ENCODE peak calls at places on chromosome 20, in eight cellular contexts. M, D, R, V, Y, X, A and N are unnamed samples.

GRCh38 chr20:3068986-3069900 is 2.2 kb upstream of the OXT start:
- DNase-seq in M (no peak), D (peak), R (no peak), V (no peak), Y (no peak), X (no peak), A (no peak), N (peak)

GRCh38 chr20:48601798-48602197 is 226.0 kb downstream of the PREX1 start:
- DNase-seq in M (peak), D (no peak), R (no peak), V (peak), Y (no peak), X (no peak), A (peak), N (no peak)

GRCh38 chr20:25563362-25563761 is 22.0 kb downstream of the NINL start:
- DNase-seq in M (no peak), D (no peak), R (no peak), V (no peak), Y (no peak), X (no peak), A (no peak), N (no peak)

GRCh38 chr20:34222208-34222607 is 19.0 kb upstream of the ASIP start:
- DNase-seq in M (no peak), D (no peak), R (no peak), V (no peak), Y (peak), X (no peak), A (no peak), N (no peak)

GRCh38 chr20:39876974-39877615 is 811.9 kb downstream of the MAFB start:
- DNase-seq in M (no peak), D (no peak), R (no peak), V (no peak), Y (no peak), X (no peak), A (no peak), N (no peak)

GRCh38 chr20:36720510-36720909 is 25.4 kb downstream of the NDRG3 start:
- DNase-seq in M (no peak), D (no peak), R (no peak), V (no peak), Y (no peak), X (no peak), A (no peak), N (no peak)

GRCh38 chr20:5844063-5844681 is 94.0 kb downstream of the SHLD1 start:
- DNase-seq in M (no peak), D (no peak), R (no peak), V (no peak), Y (no peak), X (no peak), A (no peak), N (no peak)

GRCh38 chr20:10667077-10667401 is 6.8 kb downstream of the JAG1 start:
- DNase-seq in M (peak), D (no peak), R (no peak), V (peak), Y (no peak), X (no peak), A (peak), N (no peak)

GRCh38 chr20:48770700-48771099 is 57.1 kb downstream of the PREX1 start:
- DNase-seq in M (no peak), D (no peak), R (no peak), V (no peak), Y (no peak), X (no peak), A (no peak), N (no peak)

GRCh38 chr20:38604873-38605303 is 3.3 kb downstream of the ARHGAP40 start:
- DNase-seq in M (no peak), D (peak), R (no peak), V (no peak), Y (no peak), X (no peak), A (no peak), N (no peak)

GRCh38 chr20:16145919-16146318 is 427.3 kb downstream of the KIF16B start:
- DNase-seq in M (no peak), D (no peak), R (no peak), V (no peak), Y (no peak), X (no peak), A (no peak), N (no peak)

GRCh38 chr20:63536241-63536977 is 767 bp downstream of the PTK6 start:
- DNase-seq in M (peak), D (peak), R (no peak), V (no peak), Y (peak), X (no peak), A (no peak), N (no peak)

DNA sequence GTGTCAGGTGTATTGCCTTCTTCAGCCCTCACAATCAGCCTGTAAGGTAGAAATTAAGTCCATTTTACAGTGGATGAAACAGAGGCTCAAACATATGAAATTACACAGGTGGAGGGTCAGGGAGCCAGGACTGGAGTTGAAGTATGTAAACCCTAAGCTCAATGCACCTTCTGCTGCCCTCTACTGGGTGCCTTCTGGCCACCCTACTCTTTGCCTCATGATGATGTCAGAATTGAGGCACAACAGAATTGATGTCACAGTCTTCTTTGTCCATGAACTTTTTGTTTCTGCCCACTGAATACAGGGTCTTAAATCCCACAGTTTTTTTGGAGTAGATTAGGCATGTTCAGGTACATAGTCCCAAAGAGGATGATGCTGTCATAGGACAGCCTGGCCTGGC is 400.8 kb upstream of the CHD6 start:
- DNase-seq in M (no peak), D (peak), R (no peak), V (no peak), Y (no peak), X (no peak), A (no peak), N (no peak)
- TF ChIP-seq CTCF in M (no peak), D (no peak), R (peak), V (no peak), Y (no peak), X (no peak), A (no peak), N (no peak)

DNA sequence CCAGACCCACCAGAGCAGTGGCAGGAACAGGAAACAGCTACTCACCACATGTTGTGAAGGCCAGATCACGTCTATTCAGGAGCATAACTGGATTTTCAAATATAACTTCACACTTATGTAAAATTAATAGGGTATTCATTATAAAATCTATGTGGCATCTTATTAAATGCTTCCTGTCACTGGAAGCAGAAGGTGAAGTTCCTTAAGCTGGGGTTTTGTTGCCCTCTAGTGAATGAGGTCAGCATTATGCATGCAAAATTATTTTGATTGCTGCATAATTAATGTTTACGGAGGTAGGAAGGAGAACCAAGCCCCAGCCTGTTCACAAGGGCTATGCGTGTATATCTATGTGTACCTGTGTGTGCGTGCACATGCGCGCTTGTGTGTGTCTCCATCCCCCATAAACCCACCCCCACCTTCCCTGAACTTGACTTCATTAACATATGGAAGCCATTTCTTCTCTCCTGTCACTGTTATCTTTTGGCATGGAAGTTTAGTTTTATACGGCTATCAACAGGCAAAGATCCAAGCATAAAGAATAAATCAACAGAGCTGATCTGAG is 90.3 kb upstream of the CDH4 start:
- DNase-seq in M (no peak), D (no peak), R (no peak), V (no peak), Y (no peak), X (no peak), A (peak), N (no peak)
- TF ChIP-seq CTCF in M (no peak), D (no peak), R (no peak), V (no peak), Y (no peak), X (no peak), A (no peak), N (peak)

DNA sequence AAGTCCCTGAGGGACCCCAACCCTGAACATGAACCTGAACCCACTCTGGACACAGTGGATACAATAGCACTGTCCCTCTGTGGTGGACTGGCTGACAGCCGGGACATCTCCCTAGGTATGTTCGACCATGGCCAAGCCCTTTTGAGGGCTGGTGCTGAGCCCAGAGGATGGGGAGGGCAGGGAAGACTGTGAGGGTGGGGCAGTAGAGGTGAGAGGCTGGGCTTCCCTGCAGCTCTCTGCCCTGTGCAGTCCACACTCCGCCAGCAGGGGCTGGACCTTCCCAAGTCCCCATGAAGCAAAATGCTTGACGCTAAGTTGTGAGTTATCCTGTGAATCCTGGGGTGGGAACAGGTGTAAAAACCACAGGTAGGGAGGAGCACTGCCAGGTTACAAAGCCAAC is 11.5 kb downstream of the LPIN3 start:
- DNase-seq in M (no peak), D (no peak), R (no peak), V (no peak), Y (no peak), X (no peak), A (no peak), N (no peak)
- TF ChIP-seq CTCF in M (no peak), D (no peak), R (peak), V (no peak), Y (no peak), X (no peak), A (no peak), N (peak)

GRCh38 chr20:12354725-12355124 is 437.0 kb downstream of the BTBD3 start:
- DNase-seq in M (no peak), D (no peak), R (no peak), V (no peak), Y (no peak), X (no peak), A (no peak), N (no peak)

GRCh38 chr20:12358655-12359009 is 440.9 kb downstream of the BTBD3 start:
- DNase-seq in M (no peak), D (no peak), R (no peak), V (no peak), Y (no peak), X (no peak), A (no peak), N (no peak)

GRCh38 chr20:12355185-12355584 is 437.5 kb downstream of the BTBD3 start:
- DNase-seq in M (no peak), D (no peak), R (no peak), V (no peak), Y (no peak), X (no peak), A (no peak), N (no peak)

GRCh38 chr20:12358006-12358654 is 440.4 kb downstream of the BTBD3 start:
- DNase-seq in M (no peak), D (no peak), R (no peak), V (no peak), Y (no peak), X (no peak), A (no peak), N (no peak)
- TF ChIP-seq CTCF in M (no peak), D (no peak), R (peak), V (no peak), Y (peak), X (no peak), A (no peak), N (peak)

DNA sequence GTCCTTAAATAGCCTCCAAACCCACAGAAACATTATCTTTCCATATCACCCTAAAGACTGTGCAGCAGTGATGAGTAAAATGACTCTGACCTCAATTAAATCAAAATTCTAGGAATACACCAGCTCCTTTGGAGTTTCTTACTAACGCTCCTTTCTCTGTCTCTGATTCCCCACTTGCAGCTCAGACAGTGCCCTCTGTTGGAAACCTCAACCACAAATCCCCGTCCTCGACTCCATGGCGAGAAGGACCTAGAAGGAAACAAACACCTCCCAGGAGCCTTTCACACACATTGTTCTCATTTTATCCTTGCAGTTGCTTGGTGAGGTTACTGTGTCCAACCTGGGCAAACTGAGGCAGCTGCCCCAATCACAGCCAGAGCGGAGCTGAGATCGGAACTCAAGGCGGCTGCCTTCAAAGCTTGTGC is 17.7 kb upstream of the PARD6B start:
- DNase-seq in M (no peak), D (peak), R (no peak), V (no peak), Y (no peak), X (no peak), A (peak), N (no peak)
- TF ChIP-seq CTCF in M (no peak), D (peak), R (peak), V (peak), Y (peak), X (no peak), A (no peak), N (peak)

GRCh38 chr20:11869641-11870040 is 48.1 kb upstream of the BTBD3 start:
- DNase-seq in M (no peak), D (no peak), R (no peak), V (no peak), Y (no peak), X (no peak), A (no peak), N (no peak)
- TF ChIP-seq CTCF in M (no peak), D (no peak), R (no peak), V (no peak), Y (no peak), X (no peak), A (no peak), N (no peak)

DNA sequence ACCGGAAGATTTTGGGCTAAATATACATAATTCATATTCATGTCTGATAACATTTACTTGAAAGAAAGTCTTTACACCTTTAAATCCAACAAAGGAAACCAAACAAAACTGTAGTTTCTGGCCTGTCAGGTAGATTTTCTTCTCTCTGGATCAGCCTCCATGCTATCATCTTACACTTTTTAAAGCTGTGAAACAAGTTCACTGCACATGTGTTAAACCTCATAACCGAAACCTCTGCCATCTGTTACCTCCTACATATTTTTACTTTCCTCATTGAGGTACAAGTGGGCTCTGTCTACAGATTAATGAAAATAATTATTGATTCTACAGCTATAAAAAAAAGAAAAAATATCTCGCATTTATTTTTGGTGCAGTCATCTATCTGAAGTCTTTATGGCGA is 149.9 kb downstream of the RALGAPA2 start:
- DNase-seq in M (no peak), D (no peak), R (no peak), V (no peak), Y (no peak), X (no peak), A (no peak), N (no peak)
- TF ChIP-seq CTCF in M (no peak), D (no peak), R (no peak), V (no peak), Y (no peak), X (no peak), A (no peak), N (no peak)

GRCh38 chr20:32859961-32860360 is 1.2 kb downstream of the EFCAB8 start:
- DNase-seq in M (no peak), D (no peak), R (no peak), V (no peak), Y (no peak), X (no peak), A (no peak), N (no peak)

GRCh38 chr20:32861446-32861845 is 2.7 kb downstream of the EFCAB8 start:
- DNase-seq in M (no peak), D (no peak), R (no peak), V (no peak), Y (no peak), X (no peak), A (no peak), N (no peak)

GRCh38 chr20:32855387-32855786 is 3.3 kb upstream of the EFCAB8 start:
- DNase-seq in M (no peak), D (no peak), R (no peak), V (no peak), Y (no peak), X (no peak), A (no peak), N (no peak)

GRCh38 chr20:32858189-32858588 is 534 bp upstream of the EFCAB8 start:
- DNase-seq in M (no peak), D (no peak), R (no peak), V (no peak), Y (no peak), X (no peak), A (no peak), N (no peak)

DNA sequence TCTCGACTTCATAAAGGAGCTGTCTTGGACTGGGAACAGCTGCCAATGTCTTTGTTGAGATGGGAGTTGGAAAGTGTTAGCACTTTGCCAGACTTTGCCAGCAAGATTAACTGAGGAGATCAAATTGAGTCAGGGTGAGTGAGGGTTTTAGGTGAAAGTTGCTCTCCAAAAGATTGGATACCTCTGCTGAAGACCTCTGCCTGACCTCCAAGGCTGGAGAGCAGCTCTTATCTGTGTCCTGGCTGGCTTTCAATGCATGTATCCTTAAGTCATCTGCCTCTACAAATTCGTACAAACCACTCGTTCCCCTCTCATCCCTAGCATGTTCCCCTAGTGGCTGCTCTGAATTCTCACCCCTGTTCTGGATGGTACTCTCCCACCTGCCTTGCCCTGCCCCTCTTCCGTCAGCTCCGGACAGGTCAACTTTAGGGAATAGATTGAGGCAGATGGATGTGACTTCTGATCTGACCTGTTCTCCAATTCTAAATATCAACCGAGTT is at the start of gene EFCAB8:
- DNase-seq in M (no peak), D (no peak), R (no peak), V (no peak), Y (no peak), X (no peak), A (no peak), N (no peak)
- TF ChIP-seq CTCF in M (no peak), D (peak), R (peak), V (no peak), Y (no peak), X (no peak), A (no peak), N (no peak)